ENCODE peak calls at places on chromosomes 16 and 17, in seven cellular contexts. Q, S, U, N, W, Y and L are unnamed samples.

GRCh38 chr16:75377971-75378386 is 55.3 kb downstream of the CFDP1 start:
- DNase-seq in Q (no peak), S (peak; percentile 29), U (no peak), N (no peak), W (peak; percentile 18), Y (peak; percentile 73), L (no peak)

GRCh38 chr17:31537558-31537957 is 146.1 kb downstream of the RAB11FIP4 start:
- DNase-seq in Q (no peak), S (no peak), U (no peak), N (no peak), W (no peak), Y (no peak), L (no peak)

GRCh38 chr17:70938311-70938710 is 769.0 kb downstream of the KCNJ2 start:
- DNase-seq in Q (no peak), S (no peak), U (no peak), N (no peak), W (no peak), Y (no peak), L (no peak)

GRCh38 chr17:31660684-31661083 is 198.4 kb downstream of the COPRS start:
- DNase-seq in Q (no peak), S (no peak), U (no peak), N (no peak), W (no peak), Y (no peak), L (no peak)

GRCh38 chr17:49388290-49388640 is 26.2 kb upstream of the ZNF652 start:
- DNase-seq in Q (no peak), S (no peak), U (no peak), N (no peak), W (no peak), Y (no peak), L (no peak)

GRCh38 chr17:33688771-33689170 is 395.7 kb upstream of the ASIC2 start:
- DNase-seq in Q (no peak), S (no peak), U (no peak), N (no peak), W (no peak), Y (no peak), L (no peak)

GRCh38 chr17:9239821-9240658 is 218.7 kb downstream of the NTN1 start:
- DNase-seq in Q (peak; percentile 42), S (peak; percentile 77), U (peak; percentile 91), N (no peak), W (peak; percentile 66), Y (no peak), L (peak; percentile 92)

GRCh38 chr16:68739964-68740627 is 3.0 kb downstream of the CDH1 start:
- DNase-seq in Q (no peak), S (no peak), U (no peak), N (no peak), W (peak; percentile 57), Y (no peak), L (no peak)

GRCh38 chr16:31087481-31087880 is 1.3 kb downstream of the PRSS53 start:
- DNase-seq in Q (no peak), S (no peak), U (no peak), N (no peak), W (no peak), Y (no peak), L (no peak)

GRCh38 chr17:71919181-71919580 is 201.6 kb upstream of the SOX9 start:
- DNase-seq in Q (no peak), S (peak; percentile 55), U (no peak), N (no peak), W (no peak), Y (no peak), L (no peak)

GRCh38 chr17:18314059-18314730 is 599 bp downstream of the TOP3A start:
- DNase-seq in Q (no peak), S (no peak), U (no peak), N (no peak), W (no peak), Y (peak; percentile 45), L (no peak)

GRCh38 chr17:65785109-65785508 is 223.7 kb upstream of the AXIN2 start:
- DNase-seq in Q (no peak), S (no peak), U (no peak), N (no peak), W (peak; percentile 18), Y (peak; percentile 20), L (no peak)

GRCh38 chr16:6709736-6710135 is 622.9 kb upstream of the RBFOX1 start:
- DNase-seq in Q (no peak), S (no peak), U (no peak), N (no peak), W (no peak), Y (no peak), L (no peak)

GRCh38 chr16:28003021-28003865 is 60.3 kb downstream of the GSG1L start:
- DNase-seq in Q (no peak), S (no peak), U (no peak), N (no peak), W (no peak), Y (no peak), L (no peak)

GRCh38 chr16:85592700-85593502 is 20.2 kb upstream of the GSE1 start:
- DNase-seq in Q (no peak), S (no peak), U (no peak), N (no peak), W (no peak), Y (no peak), L (no peak)